ENCODE peak calls at places on chromosome 9, in six cellular contexts. S is neuronal stem cell, F is H9, E is IMR-90, G is H1, X is mesenchymal stem cell. P is an unnamed sample.

GRCh38 chr9:84296146-84296843 is 44.3 kb downstream of the SLC28A3 start:
- DNase-seq in E (peak), G (no peak), S (no peak), F (no peak), X (peak), P (peak)

GRCh38 chr9:78865757-78866156 is 568.8 kb downstream of the PSAT1 start:
- DNase-seq in F (no peak), S (no peak), X (no peak), G (no peak), E (no peak), P (no peak)

GRCh38 chr9:33619666-33620404 is 95.8 kb downstream of the ANKRD18B start:
- DNase-seq in F (no peak), E (peak), S (no peak), G (no peak), X (peak), P (no peak)

GRCh38 chr9:101312661-101313060 is 72.1 kb downstream of the BAAT start:
- DNase-seq in X (no peak), G (no peak), S (no peak), E (no peak), F (no peak), P (no peak)

GRCh38 chr9:133658442-133659431 is 22.6 kb downstream of the DBH start:
- DNase-seq in X (peak), E (peak), S (peak), G (no peak), F (no peak), P (no peak)

GRCh38 chr9:73871636-73872035 is 625.5 kb upstream of the RORB start:
- DNase-seq in X (no peak), F (no peak), S (no peak), G (no peak), E (no peak), P (no peak)

GRCh38 chr9:115849679-115850412 is 303.7 kb upstream of the PAPPA start:
- DNase-seq in S (no peak), F (no peak), X (peak), E (peak), G (no peak), P (no peak)

GRCh38 chr9:137671721-137672120 is 52.9 kb downstream of the EHMT1 start:
- DNase-seq in F (no peak), X (no peak), G (no peak), S (no peak), E (no peak), P (no peak)

GRCh38 chr9:75866273-75866871 is 24.1 kb upstream of the PCSK5 start:
- DNase-seq in G (no peak), F (no peak), S (peak), X (peak), E (peak), P (peak)

GRCh38 chr9:114382951-114383865 is 4.6 kb downstream of the AKNA start:
- DNase-seq in F (peak), X (peak), E (peak), G (no peak), S (no peak), P (peak)

GRCh38 chr9:91407580-91408275 is 15.9 kb downstream of the NFIL3 start:
- DNase-seq in S (no peak), E (no peak), X (no peak), F (no peak), G (no peak), P (peak)

GRCh38 chr9:111036946-111037743 is 1.1 kb downstream of the LPAR1 start:
- DNase-seq in S (peak), X (peak), E (peak), F (no peak), G (no peak), P (no peak)

GRCh38 chr9:133864011-133864410 is 125.9 kb upstream of the SARDH start:
- DNase-seq in X (peak), S (no peak), G (no peak), F (no peak), E (peak), P (peak)

GRCh38 chr9:97504381-97505216 is 3.1 kb downstream of the TMOD1 start:
- DNase-seq in S (no peak), G (no peak), E (peak), X (peak), F (no peak), P (no peak)

GRCh38 chr9:69412741-69413150 is 87.7 kb downstream of the ENTREP1 start:
- DNase-seq in F (peak), X (peak), S (peak), G (peak), E (peak), P (peak)

GRCh38 chr9:37508834-37509206 is 23.1 kb downstream of the POLR1E start:
- DNase-seq in F (no peak), G (no peak), X (no peak), E (no peak), S (no peak), P (no peak)

GRCh38 chr9:27945386-27945785 is 372.1 kb upstream of the C9orf72 start:
- DNase-seq in F (no peak), E (no peak), G (no peak), X (peak), S (no peak), P (peak)

GRCh38 chr9:134996591-134997530 is 79.1 kb upstream of the FCN1 start:
- DNase-seq in F (no peak), S (no peak), E (no peak), X (no peak), G (no peak), P (no peak)

GRCh38 chr9:97437151-97437550 is 25.3 kb downstream of the TDRD7 start:
- DNase-seq in E (no peak), F (no peak), X (no peak), S (no peak), G (no peak), P (no peak)

GRCh38 chr9:650362-650761 is 191.1 kb upstream of the DMRT1 start:
- DNase-seq in F (peak), S (no peak), G (no peak), X (no peak), E (peak), P (no peak)

GRCh38 chr9:33202552-33203300 is 35.6 kb upstream of the B4GALT1 start:
- DNase-seq in G (no peak), S (no peak), X (peak), F (peak), E (peak), P (no peak)

GRCh38 chr9:92170848-92171247 is 55.6 kb upstream of the SPTLC1 start:
- DNase-seq in E (no peak), X (no peak), F (no peak), G (no peak), S (no peak), P (no peak)

GRCh38 chr9:2291980-2292704 is 277.0 kb downstream of the SMARCA2 start:
- DNase-seq in E (no peak), S (no peak), X (no peak), G (no peak), F (no peak), P (peak)

GRCh38 chr9:17137576-17137975 is 2.7 kb downstream of the CNTLN start:
- DNase-seq in X (peak), S (no peak), G (no peak), F (no peak), E (peak), P (no peak)

GRCh38 chr9:78004478-78005229 is 27.0 kb downstream of the GNAQ start:
- DNase-seq in E (peak), F (no peak), G (no peak), S (no peak), X (no peak), P (no peak)

GRCh38 chr9:137647096-137647709 is 28.4 kb downstream of the EHMT1 start:
- DNase-seq in G (no peak), E (no peak), S (no peak), F (no peak), X (no peak), P (no peak)

GRCh38 chr9:104740596-104740995 is 6.9 kb upstream of the NIPSNAP3A start:
- DNase-seq in G (no peak), F (no peak), X (no peak), S (no peak), E (peak), P (no peak)

GRCh38 chr9:14687042-14687719 is 6.1 kb downstream of the ZDHHC21 start:
- DNase-seq in F (no peak), X (no peak), S (no peak), G (no peak), E (peak), P (no peak)

GRCh38 chr9:34686732-34687131 is 4.3 kb downstream of the CCL19 start:
- DNase-seq in F (no peak), S (no peak), E (no peak), X (no peak), G (no peak), P (no peak)

GRCh38 chr9:33041459-33042188 is 16.6 kb downstream of the DNAJA1 start:
- DNase-seq in G (no peak), E (no peak), S (no peak), F (no peak), X (peak), P (no peak)

GRCh38 chr9:76464706-76465105 is 5.7 kb downstream of the GCNT1 start:
- DNase-seq in F (no peak), G (no peak), X (no peak), S (no peak), E (no peak), P (no peak)

GRCh38 chr9:9631302-9631701 is 981.5 kb downstream of the PTPRD start:
- DNase-seq in X (no peak), S (no peak), F (no peak), G (no peak), E (no peak), P (no peak)

GRCh38 chr9:134204991-134205578 is 40.7 kb upstream of the RNU6ATAC start:
- DNase-seq in X (peak), F (no peak), G (no peak), E (no peak), S (no peak), P (no peak)

GRCh38 chr9:124399323-124399962 is 15.8 kb downstream of the PSMB7 start:
- DNase-seq in E (peak), G (no peak), S (peak), F (peak), X (peak), P (no peak)

GRCh38 chr9:107216331-107216730 is 66.7 kb upstream of the RAD23B start:
- DNase-seq in F (no peak), E (no peak), X (no peak), S (no peak), G (no peak), P (no peak)

GRCh38 chr9:107219486-107219853 is 63.6 kb upstream of the RAD23B start:
- DNase-seq in E (no peak), F (no peak), G (no peak), X (no peak), S (no peak), P (no peak)

GRCh38 chr9:107222020-107222522 is 61.0 kb upstream of the RAD23B start:
- DNase-seq in S (no peak), F (no peak), G (no peak), E (peak), X (peak), P (peak)

GRCh38 chr9:107221321-107221720 is 61.8 kb upstream of the RAD23B start:
- DNase-seq in E (no peak), F (no peak), S (no peak), X (no peak), G (no peak), P (no peak)

GRCh38 chr9:107218834-107219485 is 64.1 kb upstream of the RAD23B start:
- DNase-seq in X (no peak), G (no peak), F (no peak), E (no peak), S (no peak), P (no peak)
- H4K91ac ChIP-seq in X (no peak), G (no peak), F (no peak), E (no peak), S (no peak), P (no peak)

GRCh38 chr9:93203713-93204469 is 20.0 kb downstream of the WNK2 start:
- DNase-seq in X (no peak), F (no peak), S (no peak), E (no peak), G (no peak), P (no peak)
- H4K91ac ChIP-seq in X (no peak), F (no peak), S (no peak), E (no peak), G (no peak), P (no peak)

DNA sequence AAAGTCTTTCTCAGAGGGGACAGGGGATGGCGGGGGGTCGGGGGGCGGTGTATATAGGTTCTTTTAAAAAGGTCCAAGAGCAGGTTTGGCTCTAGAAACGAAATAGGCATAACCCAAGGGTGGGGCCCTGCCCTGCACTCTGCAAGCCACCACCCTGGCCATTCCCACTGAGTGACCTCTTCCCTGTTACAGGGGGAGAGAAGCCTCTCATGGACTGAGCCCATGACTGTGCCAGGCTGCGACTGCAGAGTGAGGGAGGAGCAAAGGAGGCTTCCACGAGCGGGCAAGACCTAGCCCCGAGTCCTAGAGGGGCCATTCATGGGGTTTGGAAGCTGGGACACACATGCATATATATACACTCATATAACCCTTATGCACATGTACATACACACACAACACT is 10.1 kb upstream of the NXNL2 start:
- DNase-seq in G (no peak), S (no peak), E (no peak), F (no peak), X (no peak), P (no peak)
- H4K91ac ChIP-seq in G (no peak), S (no peak), E (no peak), F (no peak), X (no peak), P (no peak)

DNA sequence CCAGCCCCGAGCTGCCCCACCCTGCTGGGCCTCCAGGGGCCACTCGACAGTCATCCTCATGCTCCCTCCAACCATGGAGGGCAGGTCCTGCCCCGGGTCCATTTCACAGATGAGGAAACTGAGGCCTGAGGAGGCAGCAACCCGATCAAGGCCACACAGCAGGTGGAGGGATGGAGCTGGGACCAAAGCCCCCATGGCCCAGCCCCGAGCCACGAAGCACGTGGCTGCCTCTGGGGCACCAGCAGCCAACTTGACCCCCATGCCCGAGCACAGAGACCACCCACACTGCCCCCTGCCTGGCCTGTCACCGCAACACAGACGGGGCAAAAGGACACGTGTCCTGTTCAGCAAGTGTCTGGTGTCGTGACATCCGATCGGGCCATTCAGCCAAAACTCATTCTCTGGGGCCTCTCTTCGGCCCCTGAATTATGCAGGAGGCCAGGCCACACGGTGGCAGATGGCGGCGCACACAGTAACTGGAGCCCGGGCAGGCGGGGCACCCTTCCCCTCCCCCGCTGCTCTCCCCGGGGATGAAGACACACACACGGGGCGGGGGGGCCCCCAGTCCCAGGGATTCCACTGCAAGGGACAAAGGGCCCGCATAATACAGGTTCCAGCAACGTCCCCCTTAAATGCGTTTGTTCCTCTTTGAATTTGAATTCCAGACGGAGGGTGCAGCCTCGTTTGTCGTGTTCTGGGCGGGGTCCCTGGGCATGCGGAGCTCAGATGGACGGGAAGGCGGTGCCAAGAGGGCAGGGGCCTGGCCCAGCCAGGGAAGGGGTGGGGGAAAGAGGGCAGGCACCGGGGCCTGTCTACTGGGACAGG is 29.4 kb upstream of the TMEM250 start:
- DNase-seq in F (no peak), G (no peak), S (no peak), E (no peak), X (no peak), P (no peak)
- H4K91ac ChIP-seq in F (no peak), G (peak), S (no peak), E (no peak), X (no peak), P (no peak)

P was measured in trophoblast cell.